ENCODE peak calls at places on chromosomes 2 and 18, in eight cellular contexts. One of them, this sample, is unnamed.

GRCh38 chr2:215847056-215847455 is 166.3 kb downstream of the MREG start:
- DNase-seq in ovary: no peak
- DNase-seq in cardiac muscle cell: no peak
- DNase-seq in fibroblast of mammary gland: no peak
- DNase-seq in Peyer's patch: no peak
- DNase-seq in activated CD8-positive, alpha-beta T cell treated with anti-CD3 and anti-CD28 coated beads for 36 hours: no peak
- DNase-seq in WTC11: no peak
- DNase-seq in GM12865: no peak
- DNase-seq in this sample: no peak

GRCh38 chr2:205957452-205958154 is 128.4 kb downstream of the INO80D start:
- DNase-seq in Peyer's patch: no peak
- DNase-seq in ovary: no peak
- DNase-seq in GM12865: no peak
- DNase-seq in WTC11: no peak
- DNase-seq in activated CD8-positive, alpha-beta T cell treated with anti-CD3 and anti-CD28 coated beads for 36 hours: peak
- DNase-seq in cardiac muscle cell: no peak
- DNase-seq in fibroblast of mammary gland: no peak
- DNase-seq in this sample: no peak

GRCh38 chr2:17958486-17959092 is 80.1 kb downstream of the KCNS3 start:
- DNase-seq in ovary: no peak
- DNase-seq in activated CD8-positive, alpha-beta T cell treated with anti-CD3 and anti-CD28 coated beads for 36 hours: no peak
- DNase-seq in WTC11: no peak
- DNase-seq in fibroblast of mammary gland: no peak
- DNase-seq in GM12865: no peak
- DNase-seq in Peyer's patch: no peak
- DNase-seq in cardiac muscle cell: no peak
- DNase-seq in this sample: no peak

GRCh38 chr18:37564796-37565137 is 831 bp downstream of the CELF4 start:
- DNase-seq in cardiac muscle cell: peak
- DNase-seq in WTC11: peak
- DNase-seq in fibroblast of mammary gland: peak
- DNase-seq in ovary: peak
- DNase-seq in activated CD8-positive, alpha-beta T cell treated with anti-CD3 and anti-CD28 coated beads for 36 hours: peak
- DNase-seq in Peyer's patch: no peak
- DNase-seq in GM12865: no peak
- DNase-seq in this sample: peak

GRCh38 chr2:223635080-223635479 is 32.9 kb upstream of the SCG2 start:
- DNase-seq in ovary: no peak
- DNase-seq in WTC11: no peak
- DNase-seq in Peyer's patch: no peak
- DNase-seq in cardiac muscle cell: peak
- DNase-seq in fibroblast of mammary gland: peak
- DNase-seq in GM12865: no peak
- DNase-seq in activated CD8-positive, alpha-beta T cell treated with anti-CD3 and anti-CD28 coated beads for 36 hours: no peak
- DNase-seq in this sample: no peak

GRCh38 chr2:48315847-48316194 is 214.1 kb upstream of the STON1 start:
- DNase-seq in fibroblast of mammary gland: peak
- DNase-seq in WTC11: peak
- DNase-seq in ovary: no peak
- DNase-seq in GM12865: peak
- DNase-seq in activated CD8-positive, alpha-beta T cell treated with anti-CD3 and anti-CD28 coated beads for 36 hours: peak
- DNase-seq in cardiac muscle cell: no peak
- DNase-seq in Peyer's patch: peak
- DNase-seq in this sample: peak

GRCh38 chr2:136327162-136327852 is 209.4 kb upstream of the CXCR4 start:
- DNase-seq in ovary: no peak
- DNase-seq in cardiac muscle cell: peak
- DNase-seq in fibroblast of mammary gland: no peak
- DNase-seq in Peyer's patch: peak
- DNase-seq in GM12865: peak
- DNase-seq in WTC11: no peak
- DNase-seq in activated CD8-positive, alpha-beta T cell treated with anti-CD3 and anti-CD28 coated beads for 36 hours: peak
- DNase-seq in this sample: peak

GRCh38 chr2:16119741-16120140 is 179.4 kb downstream of the MYCN start:
- DNase-seq in ovary: no peak
- DNase-seq in cardiac muscle cell: no peak
- DNase-seq in fibroblast of mammary gland: no peak
- DNase-seq in activated CD8-positive, alpha-beta T cell treated with anti-CD3 and anti-CD28 coated beads for 36 hours: no peak
- DNase-seq in GM12865: no peak
- DNase-seq in Peyer's patch: no peak
- DNase-seq in WTC11: no peak
- DNase-seq in this sample: no peak

GRCh38 chr2:216365518-216365917 is 6.8 kb downstream of the MARCHF4 start:
- DNase-seq in cardiac muscle cell: no peak
- DNase-seq in Peyer's patch: no peak
- DNase-seq in GM12865: no peak
- DNase-seq in fibroblast of mammary gland: no peak
- DNase-seq in activated CD8-positive, alpha-beta T cell treated with anti-CD3 and anti-CD28 coated beads for 36 hours: no peak
- DNase-seq in WTC11: no peak
- DNase-seq in ovary: no peak
- DNase-seq in this sample: no peak

GRCh38 chr2:201263774-201264173 is 3.4 kb downstream of the CASP8 start:
- DNase-seq in GM12865: peak
- DNase-seq in Peyer's patch: no peak
- DNase-seq in activated CD8-positive, alpha-beta T cell treated with anti-CD3 and anti-CD28 coated beads for 36 hours: peak
- DNase-seq in cardiac muscle cell: no peak
- DNase-seq in fibroblast of mammary gland: no peak
- DNase-seq in ovary: no peak
- DNase-seq in WTC11: no peak
- DNase-seq in this sample: no peak

GRCh38 chr2:240921319-240922233 is 15.4 kb downstream of the CROCC2 start:
- DNase-seq in Peyer's patch: no peak
- DNase-seq in GM12865: no peak
- DNase-seq in fibroblast of mammary gland: peak
- DNase-seq in ovary: peak
- DNase-seq in activated CD8-positive, alpha-beta T cell treated with anti-CD3 and anti-CD28 coated beads for 36 hours: no peak
- DNase-seq in cardiac muscle cell: peak
- DNase-seq in WTC11: peak
- DNase-seq in this sample: no peak

GRCh38 chr2:70730730-70731129 is 37.3 kb downstream of the ADD2 start:
- DNase-seq in activated CD8-positive, alpha-beta T cell treated with anti-CD3 and anti-CD28 coated beads for 36 hours: no peak
- DNase-seq in GM12865: no peak
- DNase-seq in ovary: no peak
- DNase-seq in fibroblast of mammary gland: no peak
- DNase-seq in cardiac muscle cell: no peak
- DNase-seq in WTC11: no peak
- DNase-seq in Peyer's patch: no peak
- DNase-seq in this sample: no peak

GRCh38 chr2:106117882-106118684 is 76.0 kb downstream of the UXS1 start:
- DNase-seq in cardiac muscle cell: no peak
- DNase-seq in GM12865: no peak
- DNase-seq in fibroblast of mammary gland: no peak
- DNase-seq in ovary: no peak
- DNase-seq in WTC11: no peak
- DNase-seq in Peyer's patch: no peak
- DNase-seq in activated CD8-positive, alpha-beta T cell treated with anti-CD3 and anti-CD28 coated beads for 36 hours: no peak
- DNase-seq in this sample: no peak

GRCh38 chr18:49814147-49814499 is 790 bp upstream of the ACAA2 start:
- DNase-seq in WTC11: peak
- DNase-seq in Peyer's patch: peak
- DNase-seq in GM12865: no peak
- DNase-seq in fibroblast of mammary gland: peak
- DNase-seq in ovary: no peak
- DNase-seq in activated CD8-positive, alpha-beta T cell treated with anti-CD3 and anti-CD28 coated beads for 36 hours: peak
- DNase-seq in cardiac muscle cell: peak
- DNase-seq in this sample: no peak

GRCh38 chr2:175807031-175807873 is 194.8 kb downstream of the LNPK start:
- DNase-seq in cardiac muscle cell: no peak
- DNase-seq in activated CD8-positive, alpha-beta T cell treated with anti-CD3 and anti-CD28 coated beads for 36 hours: no peak
- DNase-seq in WTC11: no peak
- DNase-seq in fibroblast of mammary gland: peak
- DNase-seq in ovary: no peak
- DNase-seq in GM12865: no peak
- DNase-seq in Peyer's patch: no peak
- DNase-seq in this sample: no peak

GRCh38 chr2:110713508-110714362 is 18.6 kb upstream of the ACOXL start:
- DNase-seq in activated CD8-positive, alpha-beta T cell treated with anti-CD3 and anti-CD28 coated beads for 36 hours: peak
- DNase-seq in GM12865: peak
- DNase-seq in ovary: no peak
- DNase-seq in WTC11: no peak
- DNase-seq in fibroblast of mammary gland: no peak
- DNase-seq in Peyer's patch: no peak
- DNase-seq in cardiac muscle cell: no peak
- DNase-seq in this sample: no peak

GRCh38 chr18:45166341-45167108 is 448.8 kb upstream of the SLC14A2 start:
- DNase-seq in fibroblast of mammary gland: peak
- DNase-seq in Peyer's patch: no peak
- DNase-seq in GM12865: no peak
- DNase-seq in ovary: peak
- DNase-seq in activated CD8-positive, alpha-beta T cell treated with anti-CD3 and anti-CD28 coated beads for 36 hours: no peak
- DNase-seq in WTC11: no peak
- DNase-seq in cardiac muscle cell: peak
- DNase-seq in this sample: no peak

GRCh38 chr2:114949228-114949804 is 506.9 kb downstream of the DPP10 start:
- DNase-seq in fibroblast of mammary gland: no peak
- DNase-seq in WTC11: no peak
- DNase-seq in activated CD8-positive, alpha-beta T cell treated with anti-CD3 and anti-CD28 coated beads for 36 hours: no peak
- DNase-seq in ovary: no peak
- DNase-seq in GM12865: no peak
- DNase-seq in cardiac muscle cell: no peak
- DNase-seq in Peyer's patch: no peak
- DNase-seq in this sample: no peak

GRCh38 chr2:220144411-220144810 is 517.0 kb downstream of the SLC4A3 start:
- DNase-seq in Peyer's patch: no peak
- DNase-seq in activated CD8-positive, alpha-beta T cell treated with anti-CD3 and anti-CD28 coated beads for 36 hours: no peak
- DNase-seq in ovary: no peak
- DNase-seq in GM12865: no peak
- DNase-seq in WTC11: no peak
- DNase-seq in cardiac muscle cell: peak
- DNase-seq in fibroblast of mammary gland: peak
- DNase-seq in this sample: no peak

GRCh38 chr2:18402-19271 is 27.7 kb downstream of the FAM110C start:
- DNase-seq in fibroblast of mammary gland: no peak
- DNase-seq in Peyer's patch: no peak
- DNase-seq in cardiac muscle cell: no peak
- DNase-seq in activated CD8-positive, alpha-beta T cell treated with anti-CD3 and anti-CD28 coated beads for 36 hours: no peak
- DNase-seq in GM12865: no peak
- DNase-seq in ovary: peak
- DNase-seq in WTC11: no peak
- DNase-seq in this sample: no peak

GRCh38 chr2:226411206-226411605 is 388.4 kb downstream of the IRS1 start:
- DNase-seq in WTC11: no peak
- DNase-seq in cardiac muscle cell: no peak
- DNase-seq in GM12865: no peak
- DNase-seq in ovary: no peak
- DNase-seq in activated CD8-positive, alpha-beta T cell treated with anti-CD3 and anti-CD28 coated beads for 36 hours: no peak
- DNase-seq in fibroblast of mammary gland: no peak
- DNase-seq in Peyer's patch: no peak
- DNase-seq in this sample: no peak

GRCh38 chr2:80258321-80258720 is 46.2 kb downstream of the LRRTM1 start:
- DNase-seq in Peyer's patch: no peak
- DNase-seq in GM12865: no peak
- DNase-seq in activated CD8-positive, alpha-beta T cell treated with anti-CD3 and anti-CD28 coated beads for 36 hours: no peak
- DNase-seq in cardiac muscle cell: no peak
- DNase-seq in WTC11: no peak
- DNase-seq in fibroblast of mammary gland: no peak
- DNase-seq in ovary: no peak
- DNase-seq in this sample: no peak

GRCh38 chr2:80258793-80259192 is 45.8 kb downstream of the LRRTM1 start:
- DNase-seq in Peyer's patch: no peak
- DNase-seq in cardiac muscle cell: no peak
- DNase-seq in GM12865: no peak
- DNase-seq in ovary: no peak
- DNase-seq in activated CD8-positive, alpha-beta T cell treated with anti-CD3 and anti-CD28 coated beads for 36 hours: no peak
- DNase-seq in fibroblast of mammary gland: no peak
- DNase-seq in WTC11: no peak
- DNase-seq in this sample: no peak

GRCh38 chr2:80252294-80252986 is 52.1 kb downstream of the LRRTM1 start:
- DNase-seq in fibroblast of mammary gland: no peak
- DNase-seq in Peyer's patch: no peak
- DNase-seq in activated CD8-positive, alpha-beta T cell treated with anti-CD3 and anti-CD28 coated beads for 36 hours: no peak
- DNase-seq in GM12865: no peak
- DNase-seq in ovary: no peak
- DNase-seq in WTC11: no peak
- DNase-seq in cardiac muscle cell: no peak
- DNase-seq in this sample: no peak

GRCh38 chr2:80259292-80259691 is 45.3 kb downstream of the LRRTM1 start:
- DNase-seq in cardiac muscle cell: no peak
- DNase-seq in fibroblast of mammary gland: no peak
- DNase-seq in activated CD8-positive, alpha-beta T cell treated with anti-CD3 and anti-CD28 coated beads for 36 hours: no peak
- DNase-seq in ovary: no peak
- DNase-seq in Peyer's patch: no peak
- DNase-seq in WTC11: no peak
- DNase-seq in GM12865: no peak
- DNase-seq in this sample: no peak

GRCh38 chr2:80256396-80257167 is 48.0 kb downstream of the LRRTM1 start:
- DNase-seq in GM12865: peak
- DNase-seq in WTC11: peak
- DNase-seq in activated CD8-positive, alpha-beta T cell treated with anti-CD3 and anti-CD28 coated beads for 36 hours: no peak
- DNase-seq in cardiac muscle cell: peak
- DNase-seq in fibroblast of mammary gland: peak
- DNase-seq in ovary: no peak
- DNase-seq in Peyer's patch: no peak
- DNase-seq in this sample: no peak
- TF ChIP-seq CTCF in GM12865: peak
- TF ChIP-seq CTCF in WTC11: no peak
- TF ChIP-seq CTCF in activated CD8-positive, alpha-beta T cell treated with anti-CD3 and anti-CD28 coated beads for 36 hours: no peak
- TF ChIP-seq CTCF in cardiac muscle cell: no peak
- TF ChIP-seq CTCF in fibroblast of mammary gland: peak
- TF ChIP-seq CTCF in ovary: no peak
- TF ChIP-seq CTCF in Peyer's patch: no peak
- TF ChIP-seq CTCF in this sample: no peak

GRCh38 chr2:185475868-185476267 is 262.7 kb upstream of the FSIP2 start:
- DNase-seq in activated CD8-positive, alpha-beta T cell treated with anti-CD3 and anti-CD28 coated beads for 36 hours: no peak
- DNase-seq in ovary: no peak
- DNase-seq in Peyer's patch: no peak
- DNase-seq in cardiac muscle cell: no peak
- DNase-seq in fibroblast of mammary gland: no peak
- DNase-seq in GM12865: no peak
- DNase-seq in WTC11: no peak
- DNase-seq in this sample: no peak
- TF ChIP-seq CTCF in activated CD8-positive, alpha-beta T cell treated with anti-CD3 and anti-CD28 coated beads for 36 hours: no peak
- TF ChIP-seq CTCF in ovary: no peak
- TF ChIP-seq CTCF in Peyer's patch: no peak
- TF ChIP-seq CTCF in cardiac muscle cell: no peak
- TF ChIP-seq CTCF in fibroblast of mammary gland: no peak
- TF ChIP-seq CTCF in GM12865: no peak
- TF ChIP-seq CTCF in WTC11: no peak
- TF ChIP-seq CTCF in this sample: no peak

GRCh38 chr2:28340312-28341202 is 52.1 kb upstream of the FOSL2 start:
- DNase-seq in cardiac muscle cell: no peak
- DNase-seq in Peyer's patch: no peak
- DNase-seq in activated CD8-positive, alpha-beta T cell treated with anti-CD3 and anti-CD28 coated beads for 36 hours: no peak
- DNase-seq in GM12865: no peak
- DNase-seq in ovary: peak
- DNase-seq in fibroblast of mammary gland: no peak
- DNase-seq in WTC11: no peak
- DNase-seq in this sample: no peak
- TF ChIP-seq CTCF in cardiac muscle cell: no peak
- TF ChIP-seq CTCF in Peyer's patch: no peak
- TF ChIP-seq CTCF in activated CD8-positive, alpha-beta T cell treated with anti-CD3 and anti-CD28 coated beads for 36 hours: no peak
- TF ChIP-seq CTCF in GM12865: no peak
- TF ChIP-seq CTCF in ovary: no peak
- TF ChIP-seq CTCF in fibroblast of mammary gland: peak
- TF ChIP-seq CTCF in WTC11: no peak
- TF ChIP-seq CTCF in this sample: peak

DNA sequence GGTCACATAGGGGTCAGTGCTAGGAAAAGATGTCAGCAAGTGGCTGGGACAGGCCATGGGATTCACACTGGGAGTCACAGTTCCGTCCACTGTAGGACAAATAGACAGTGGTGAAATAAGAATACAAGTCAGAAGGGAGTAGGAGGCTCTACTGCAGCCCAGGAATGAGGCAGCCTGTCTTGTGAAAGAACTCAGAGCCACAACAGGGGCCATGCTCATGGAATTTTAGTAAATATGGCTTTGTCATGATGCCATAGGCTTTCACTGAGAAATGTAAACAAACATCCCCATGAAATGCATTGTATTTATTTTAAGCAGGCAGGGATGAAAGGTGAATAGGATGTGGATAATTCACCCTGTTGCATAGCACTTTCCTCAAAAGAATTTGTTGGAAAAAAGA is 504.3 kb downstream of the SOX11 start:
- DNase-seq in ovary: no peak
- DNase-seq in Peyer's patch: no peak
- DNase-seq in cardiac muscle cell: no peak
- DNase-seq in activated CD8-positive, alpha-beta T cell treated with anti-CD3 and anti-CD28 coated beads for 36 hours: no peak
- DNase-seq in WTC11: no peak
- DNase-seq in GM12865: no peak
- DNase-seq in fibroblast of mammary gland: no peak
- DNase-seq in this sample: no peak
- TF ChIP-seq CTCF in ovary: no peak
- TF ChIP-seq CTCF in Peyer's patch: no peak
- TF ChIP-seq CTCF in cardiac muscle cell: no peak
- TF ChIP-seq CTCF in activated CD8-positive, alpha-beta T cell treated with anti-CD3 and anti-CD28 coated beads for 36 hours: no peak
- TF ChIP-seq CTCF in WTC11: no peak
- TF ChIP-seq CTCF in GM12865: no peak
- TF ChIP-seq CTCF in fibroblast of mammary gland: no peak
- TF ChIP-seq CTCF in this sample: no peak